ENCODE peak calls at places on chromosomes 12 and 14, in five cellular contexts. One of them, this sample, is unnamed.

GRCh38 chr12:67661311-67662011 is 12.9 kb downstream of the DYRK2 start:
- DNase-seq in IMR-90: peak
- DNase-seq in sigmoid colon: no peak
- DNase-seq in body of pancreas: no peak
- DNase-seq in ovary: no peak
- DNase-seq in this sample: no peak

GRCh38 chr12:45732250-45732649 is 2.7 kb downstream of the ARID2 start:
- DNase-seq in ovary: no peak
- DNase-seq in IMR-90: peak
- DNase-seq in sigmoid colon: no peak
- DNase-seq in body of pancreas: no peak
- DNase-seq in this sample: no peak

GRCh38 chr12:83198291-83198690 is 511.6 kb downstream of the TMTC2 start:
- DNase-seq in sigmoid colon: no peak
- DNase-seq in body of pancreas: no peak
- DNase-seq in IMR-90: no peak
- DNase-seq in ovary: no peak
- DNase-seq in this sample: no peak

GRCh38 chr14:93042968-93043940 is 72.5 kb downstream of the ITPK1 start:
- DNase-seq in ovary: no peak
- DNase-seq in sigmoid colon: no peak
- DNase-seq in body of pancreas: peak
- DNase-seq in IMR-90: peak
- DNase-seq in this sample: peak

GRCh38 chr12:51923506-51924365 is 16.4 kb downstream of the ACVRL1 start:
- DNase-seq in sigmoid colon: peak
- DNase-seq in body of pancreas: peak
- DNase-seq in IMR-90: no peak
- DNase-seq in ovary: peak
- DNase-seq in this sample: peak

GRCh38 chr14:75554482-75554881 is 23.9 kb upstream of the FLVCR2 start:
- DNase-seq in IMR-90: peak
- DNase-seq in sigmoid colon: no peak
- DNase-seq in body of pancreas: no peak
- DNase-seq in ovary: no peak
- DNase-seq in this sample: no peak

GRCh38 chr12:130634866-130635265 is 81.2 kb downstream of the RIMBP2 start:
- DNase-seq in IMR-90: no peak
- DNase-seq in body of pancreas: no peak
- DNase-seq in ovary: no peak
- DNase-seq in sigmoid colon: peak
- DNase-seq in this sample: no peak

GRCh38 chr12:64567570-64567969 is 42.7 kb upstream of the RASSF3 start:
- DNase-seq in sigmoid colon: peak
- DNase-seq in ovary: no peak
- DNase-seq in IMR-90: no peak
- DNase-seq in body of pancreas: no peak
- DNase-seq in this sample: no peak

GRCh38 chr14:65041434-65041915 is 54.8 kb downstream of the FNTB start:
- DNase-seq in IMR-90: no peak
- DNase-seq in ovary: no peak
- DNase-seq in body of pancreas: no peak
- DNase-seq in sigmoid colon: no peak
- DNase-seq in this sample: no peak

GRCh38 chr12:52608161-52608560 is 6.9 kb upstream of the KRT72 start:
- DNase-seq in IMR-90: no peak
- DNase-seq in ovary: no peak
- DNase-seq in body of pancreas: no peak
- DNase-seq in sigmoid colon: no peak
- DNase-seq in this sample: no peak

GRCh38 chr12:89861086-89861485 is 152.4 kb upstream of the ATP2B1 start:
- DNase-seq in sigmoid colon: no peak
- DNase-seq in ovary: no peak
- DNase-seq in IMR-90: peak
- DNase-seq in body of pancreas: no peak
- DNase-seq in this sample: no peak

DNA sequence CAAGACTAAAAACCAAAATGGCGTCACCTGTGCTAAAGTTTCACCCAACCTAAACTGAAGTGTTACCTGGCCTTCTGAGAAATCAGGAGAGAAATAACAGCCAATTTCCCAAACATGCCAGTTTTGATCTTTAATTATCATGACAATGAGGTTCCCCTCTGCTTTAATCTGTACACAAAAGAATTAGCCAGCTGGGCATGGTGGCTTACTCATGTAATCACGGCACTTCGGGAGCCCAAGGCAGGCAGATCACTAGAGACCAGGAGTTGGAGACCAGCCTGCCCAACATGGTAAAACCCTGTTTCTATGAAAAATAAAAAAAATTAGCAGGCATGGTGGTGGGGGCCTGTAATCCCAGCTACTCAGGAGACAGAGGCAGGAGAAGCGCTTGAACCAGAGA is 4.9 kb downstream of the HEATR4 start:
- DNase-seq in ovary: no peak
- DNase-seq in body of pancreas: no peak
- DNase-seq in sigmoid colon: no peak
- DNase-seq in IMR-90: no peak
- DNase-seq in this sample: no peak
- TF ChIP-seq POLR2A in ovary: no peak
- TF ChIP-seq POLR2A in body of pancreas: no peak
- TF ChIP-seq POLR2A in sigmoid colon: no peak
- TF ChIP-seq POLR2A in IMR-90: no peak
- TF ChIP-seq POLR2A in this sample: no peak

GRCh38 chr12:49133014-49133413 is 1.8 kb upstream of the TUBA1B start:
- DNase-seq in body of pancreas: no peak
- DNase-seq in ovary: no peak
- DNase-seq in sigmoid colon: no peak
- DNase-seq in IMR-90: no peak
- DNase-seq in this sample: no peak
- H3K4me3 ChIP-seq in body of pancreas: no peak
- H3K4me3 ChIP-seq in ovary: peak
- H3K4me3 ChIP-seq in sigmoid colon: no peak
- H3K4me3 ChIP-seq in IMR-90: no peak
- H3K4me3 ChIP-seq in this sample: no peak

GRCh38 chr14:39108791-39109190 is 5.3 kb upstream of the GEMIN2 start:
- DNase-seq in body of pancreas: no peak
- DNase-seq in ovary: no peak
- DNase-seq in IMR-90: no peak
- DNase-seq in sigmoid colon: no peak
- DNase-seq in this sample: no peak

GRCh38 chr14:39113685-39114072 is 444 bp upstream of the GEMIN2 start:
- DNase-seq in sigmoid colon: no peak
- DNase-seq in IMR-90: no peak
- DNase-seq in ovary: no peak
- DNase-seq in body of pancreas: no peak
- DNase-seq in this sample: no peak

GRCh38 chr14:39109893-39110715 is 4.0 kb upstream of the GEMIN2 start:
- DNase-seq in IMR-90: no peak
- DNase-seq in sigmoid colon: no peak
- DNase-seq in body of pancreas: peak
- DNase-seq in ovary: no peak
- DNase-seq in this sample: no peak

GRCh38 chr14:39114073-39114838 is at the start of gene GEMIN2:
- DNase-seq in sigmoid colon: peak
- DNase-seq in body of pancreas: peak
- DNase-seq in ovary: peak
- DNase-seq in IMR-90: peak
- DNase-seq in this sample: peak
- TF ChIP-seq POLR2A in sigmoid colon: peak
- TF ChIP-seq POLR2A in body of pancreas: peak
- TF ChIP-seq POLR2A in ovary: peak
- TF ChIP-seq POLR2A in IMR-90: no peak
- TF ChIP-seq POLR2A in this sample: no peak

DNA sequence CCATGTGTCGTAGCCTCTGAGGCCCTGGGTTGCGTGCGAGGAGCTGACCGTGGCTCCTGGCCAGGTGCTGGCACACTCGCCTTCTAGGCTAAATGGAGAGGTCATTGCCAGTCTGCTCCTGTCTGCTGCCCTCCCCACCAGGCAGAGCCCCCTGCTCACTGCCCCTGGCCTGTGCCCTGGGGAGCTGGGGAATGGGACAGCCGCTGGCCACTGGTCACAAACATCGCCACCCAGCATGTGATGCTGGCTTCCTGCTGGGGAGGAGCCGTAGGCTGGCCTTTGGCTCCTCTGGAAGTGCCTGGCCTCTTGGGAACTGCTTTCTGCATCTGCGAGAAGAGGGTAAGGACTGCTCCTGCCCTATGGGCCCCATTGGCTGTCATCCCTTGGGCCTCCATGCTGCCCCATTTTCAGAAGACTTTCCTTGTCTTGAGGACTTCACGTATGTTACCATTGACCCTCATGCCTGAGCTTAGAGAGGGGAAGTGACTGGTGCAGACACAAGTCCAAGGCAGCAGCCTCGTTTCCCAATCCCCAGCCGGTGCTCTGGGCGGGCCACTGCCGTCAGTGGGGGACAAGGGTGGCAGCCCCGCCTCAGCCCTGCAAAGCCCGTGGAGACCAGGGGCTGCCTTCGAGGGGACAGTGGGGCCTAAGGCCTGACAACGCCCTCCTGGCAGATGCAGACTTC is 2.0 kb upstream of the TNFAIP2 start:
- DNase-seq in body of pancreas: no peak
- DNase-seq in sigmoid colon: peak
- DNase-seq in IMR-90: no peak
- DNase-seq in ovary: peak
- DNase-seq in this sample: peak
- H3K4me3 ChIP-seq in body of pancreas: no peak
- H3K4me3 ChIP-seq in sigmoid colon: peak
- H3K4me3 ChIP-seq in IMR-90: no peak
- H3K4me3 ChIP-seq in ovary: no peak
- H3K4me3 ChIP-seq in this sample: no peak

GRCh38 chr12:75337905-75338304 is 3.4 kb downstream of the GLIPR1L1 start:
- DNase-seq in body of pancreas: no peak
- DNase-seq in IMR-90: no peak
- DNase-seq in sigmoid colon: no peak
- DNase-seq in ovary: no peak
- DNase-seq in this sample: no peak

GRCh38 chr12:75329918-75330826 is at the start of gene CAPS2:
- DNase-seq in sigmoid colon: peak
- DNase-seq in body of pancreas: peak
- DNase-seq in IMR-90: peak
- DNase-seq in ovary: peak
- DNase-seq in this sample: peak

GRCh38 chr12:75334384-75335030 is at the start of gene GLIPR1L1:
- DNase-seq in body of pancreas: peak
- DNase-seq in IMR-90: peak
- DNase-seq in ovary: peak
- DNase-seq in sigmoid colon: peak
- DNase-seq in this sample: peak
- TF ChIP-seq POLR2A in body of pancreas: no peak
- TF ChIP-seq POLR2A in IMR-90: no peak
- TF ChIP-seq POLR2A in ovary: no peak
- TF ChIP-seq POLR2A in sigmoid colon: no peak
- TF ChIP-seq POLR2A in this sample: no peak

GRCh38 chr14:76904100-76904739 is 78.0 kb downstream of the LRRC74A start:
- DNase-seq in ovary: peak
- DNase-seq in sigmoid colon: peak
- DNase-seq in IMR-90: peak
- DNase-seq in body of pancreas: no peak
- DNase-seq in this sample: no peak
- H3K4me3 ChIP-seq in ovary: no peak
- H3K4me3 ChIP-seq in sigmoid colon: no peak
- H3K4me3 ChIP-seq in IMR-90: no peak
- H3K4me3 ChIP-seq in body of pancreas: no peak
- H3K4me3 ChIP-seq in this sample: no peak

DNA sequence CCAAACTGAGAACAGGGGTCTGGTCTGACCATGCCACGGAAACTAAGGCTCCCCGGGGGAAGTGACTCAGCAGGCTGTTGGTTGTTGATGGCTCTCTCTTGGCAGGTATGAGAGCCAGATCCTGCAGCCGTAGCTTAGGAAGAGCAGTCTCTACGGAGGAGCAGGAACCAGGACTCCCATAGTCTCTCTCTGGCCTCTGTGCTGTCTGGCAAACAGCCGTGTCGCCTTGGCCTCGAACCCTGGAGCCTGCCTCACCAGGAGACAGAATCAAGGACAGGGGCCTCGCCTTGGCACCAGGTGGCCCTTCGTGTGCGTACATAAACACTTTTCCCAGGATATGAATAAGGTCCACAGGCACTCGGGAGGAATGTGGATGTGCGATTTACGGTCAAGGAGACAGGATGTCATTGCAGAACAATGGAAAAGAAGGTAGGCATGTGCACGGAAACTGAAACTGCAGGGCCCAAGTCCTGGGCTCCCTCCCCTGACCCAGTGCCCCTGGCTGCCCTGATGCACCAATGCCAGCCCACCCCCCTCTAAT is 7.9 kb downstream of the VWF start:
- DNase-seq in body of pancreas: no peak
- DNase-seq in IMR-90: peak
- DNase-seq in sigmoid colon: no peak
- DNase-seq in ovary: no peak
- DNase-seq in this sample: no peak
- TF ChIP-seq POLR2A in body of pancreas: no peak
- TF ChIP-seq POLR2A in IMR-90: no peak
- TF ChIP-seq POLR2A in sigmoid colon: no peak
- TF ChIP-seq POLR2A in ovary: no peak
- TF ChIP-seq POLR2A in this sample: no peak